ENCODE peak calls at places on chromosomes 16 and 17, in seven cellular contexts. S, L, U, M, F, T and R are unnamed samples.

GRCh38 chr17:82974136-82974952 is 105.1 kb upstream of the METRNL start:
- DNase-seq in S (no peak), L (no peak), U (no peak), M (no peak), F (no peak), T (no peak), R (no peak)

GRCh38 chr17:1490643-1491405 is 1.7 kb downstream of the MYO1C start:
- DNase-seq in S (peak; percentile 20), L (no peak), U (no peak), M (no peak), F (peak; percentile 72), T (peak; percentile 78), R (peak; percentile 50)

GRCh38 chr17:54982399-54982798 is 13.8 kb downstream of the STXBP4 start:
- DNase-seq in S (no peak), L (no peak), U (peak; percentile 19), M (peak; percentile 67), F (no peak), T (no peak), R (no peak)

GRCh38 chr17:81573794-81574642 is 21.9 kb upstream of the FAAP100 start:
- DNase-seq in S (no peak), L (no peak), U (no peak), M (no peak), F (no peak), T (no peak), R (no peak)

GRCh38 chr17:81340606-81341346 is 45.7 kb upstream of the SLC38A10 start:
- DNase-seq in S (no peak), L (no peak), U (no peak), M (no peak), F (no peak), T (peak; percentile 54), R (no peak)

GRCh38 chr16:51767564-51767963 is 616.5 kb upstream of the SALL1 start:
- DNase-seq in S (no peak), L (no peak), U (no peak), M (no peak), F (no peak), T (no peak), R (no peak)

GRCh38 chr17:59651346-59651745 is 31.7 kb downstream of the CLTC start:
- DNase-seq in S (no peak), L (no peak), U (peak; percentile 27), M (no peak), F (no peak), T (no peak), R (no peak)

GRCh38 chr17:45812102-45812501 is 28.0 kb downstream of the CRHR1 start:
- DNase-seq in S (no peak), L (no peak), U (peak; percentile 14), M (no peak), F (no peak), T (no peak), R (no peak)

GRCh38 chr16:88967800-88968588 is 9.0 kb downstream of the CBFA2T3 start:
- DNase-seq in S (no peak), L (no peak), U (no peak), M (no peak), F (no peak), T (no peak), R (no peak)

GRCh38 chr17:50459081-50459676 is 9.5 kb downstream of the CHAD start:
- DNase-seq in S (peak; percentile 38), L (no peak), U (peak; percentile 10), M (no peak), F (no peak), T (no peak), R (no peak)

GRCh38 chr17:73942668-73943415 is 260.6 kb upstream of the RPL38 start:
- DNase-seq in S (no peak), L (no peak), U (no peak), M (no peak), F (no peak), T (no peak), R (no peak)

GRCh38 chr17:32757963-32758362 is 119.0 kb downstream of the MYO1D start:
- DNase-seq in S (no peak), L (peak; percentile 13), U (peak; percentile 14), M (no peak), F (no peak), T (no peak), R (no peak)

GRCh38 chr16:22369221-22369811 is 5.1 kb downstream of the CDR2 start:
- DNase-seq in S (no peak), L (peak; percentile 36), U (peak; percentile 41), M (no peak), F (no peak), T (no peak), R (peak; percentile 86)

GRCh38 chr17:49928826-49929475 is 40.0 kb upstream of the DLX4 start:
- DNase-seq in S (no peak), L (peak; percentile 27), U (no peak), M (no peak), F (no peak), T (no peak), R (no peak)

GRCh38 chr17:71183083-71183697 is 937.6 kb upstream of the SOX9 start:
- DNase-seq in S (no peak), L (no peak), U (no peak), M (no peak), F (no peak), T (no peak), R (no peak)

GRCh38 chr16:67173808-67174705 is 3.7 kb downstream of the NOL3 start:
- DNase-seq in S (peak; percentile 65), L (peak; percentile 77), U (peak; percentile 85), M (no peak), F (peak; percentile 63), T (peak; percentile 78), R (peak; percentile 89)

GRCh38 chr16:4785758-4786433 is 2.2 kb downstream of the SEPTIN12 start:
- DNase-seq in S (no peak), L (no peak), U (no peak), M (no peak), F (no peak), T (no peak), R (no peak)